ENCODE peak calls at places on chromosomes 12 and 14, in five cellular contexts. One of them, this sample, is unnamed.

GRCh38 chr12:132451172-132451835 is 38.6 kb upstream of the FBRSL1 start:
- DNase-seq in kidney: peak
- DNase-seq in cardiac muscle cell: no peak
- DNase-seq in psoas muscle: no peak
- DNase-seq in mucosa of descending colon: no peak
- DNase-seq in this sample: no peak

GRCh38 chr14:39038542-39038941 is 64.5 kb downstream of the SEC23A start:
- DNase-seq in kidney: no peak
- DNase-seq in cardiac muscle cell: no peak
- DNase-seq in psoas muscle: no peak
- DNase-seq in mucosa of descending colon: no peak
- DNase-seq in this sample: no peak

GRCh38 chr14:105169776-105170655 is 1.4 kb upstream of the JAG2 start:
- DNase-seq in kidney: no peak
- DNase-seq in cardiac muscle cell: no peak
- DNase-seq in psoas muscle: no peak
- DNase-seq in mucosa of descending colon: no peak
- DNase-seq in this sample: no peak

GRCh38 chr14:58501214-58501816 is 73.8 kb downstream of the KIAA0586 start:
- DNase-seq in kidney: no peak
- DNase-seq in cardiac muscle cell: peak
- DNase-seq in psoas muscle: no peak
- DNase-seq in mucosa of descending colon: peak
- DNase-seq in this sample: peak

GRCh38 chr14:52400846-52401245 is 86.7 kb downstream of the PTGER2 start:
- DNase-seq in kidney: no peak
- DNase-seq in cardiac muscle cell: no peak
- DNase-seq in psoas muscle: no peak
- DNase-seq in mucosa of descending colon: no peak
- DNase-seq in this sample: no peak

GRCh38 chr12:109715310-109716091 is 1.9 kb downstream of the FAM222A start:
- DNase-seq in kidney: no peak
- DNase-seq in cardiac muscle cell: no peak
- DNase-seq in psoas muscle: peak
- DNase-seq in mucosa of descending colon: peak
- DNase-seq in this sample: no peak

GRCh38 chr12:117850048-117850447 is 118.7 kb downstream of the KSR2 start:
- DNase-seq in kidney: no peak
- DNase-seq in cardiac muscle cell: peak
- DNase-seq in psoas muscle: no peak
- DNase-seq in mucosa of descending colon: peak
- DNase-seq in this sample: peak

GRCh38 chr14:53531151-53531550 is 378.0 kb upstream of the DDHD1 start:
- DNase-seq in kidney: no peak
- DNase-seq in cardiac muscle cell: no peak
- DNase-seq in psoas muscle: no peak
- DNase-seq in mucosa of descending colon: no peak
- DNase-seq in this sample: no peak

GRCh38 chr14:105314287-105315185 is at the start of gene PACS2:
- DNase-seq in kidney: peak
- DNase-seq in cardiac muscle cell: peak
- DNase-seq in psoas muscle: peak
- DNase-seq in mucosa of descending colon: peak
- DNase-seq in this sample: peak

GRCh38 chr12:107359382-107359781 is 266.0 kb upstream of the CRY1 start:
- DNase-seq in kidney: no peak
- DNase-seq in cardiac muscle cell: no peak
- DNase-seq in psoas muscle: no peak
- DNase-seq in mucosa of descending colon: no peak
- DNase-seq in this sample: no peak

DNA sequence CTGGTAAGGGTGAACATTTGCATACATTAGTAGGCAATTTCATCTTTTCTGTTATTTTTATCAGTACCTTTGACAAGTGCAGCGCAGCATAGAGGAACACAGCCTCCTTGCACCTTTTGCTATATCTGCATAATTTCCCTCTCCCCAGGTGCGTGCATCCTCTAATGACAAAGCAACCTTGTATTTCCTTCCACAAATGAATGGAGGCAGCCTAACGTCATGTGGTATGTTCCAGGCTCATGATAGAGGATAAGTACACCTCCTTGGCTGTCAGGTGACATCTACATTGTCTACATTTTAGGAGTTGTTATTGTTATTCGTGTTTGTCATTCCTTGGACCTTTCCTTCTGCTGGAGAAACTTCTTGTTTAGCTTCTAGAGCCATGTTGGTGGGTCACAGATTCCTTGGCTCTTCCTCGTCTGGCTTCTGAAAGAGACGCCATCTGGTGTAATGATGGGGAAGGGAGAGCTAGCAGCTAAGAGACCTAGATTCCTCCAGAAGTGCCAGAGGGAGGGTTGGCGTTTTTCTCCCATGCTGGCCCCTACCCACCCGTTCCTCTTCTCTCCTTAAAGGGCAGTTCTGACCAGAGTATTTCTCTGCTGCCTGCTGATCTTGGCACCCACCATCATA is 37.0 kb downstream of the EVL start:
- DNase-seq in kidney: no peak
- DNase-seq in cardiac muscle cell: no peak
- DNase-seq in psoas muscle: no peak
- DNase-seq in mucosa of descending colon: no peak
- DNase-seq in this sample: no peak
- H3K4me3 ChIP-seq in kidney: no peak
- H3K4me3 ChIP-seq in cardiac muscle cell: no peak
- H3K4me3 ChIP-seq in psoas muscle: no peak
- H3K4me3 ChIP-seq in mucosa of descending colon: no peak
- H3K4me3 ChIP-seq in this sample: no peak

DNA sequence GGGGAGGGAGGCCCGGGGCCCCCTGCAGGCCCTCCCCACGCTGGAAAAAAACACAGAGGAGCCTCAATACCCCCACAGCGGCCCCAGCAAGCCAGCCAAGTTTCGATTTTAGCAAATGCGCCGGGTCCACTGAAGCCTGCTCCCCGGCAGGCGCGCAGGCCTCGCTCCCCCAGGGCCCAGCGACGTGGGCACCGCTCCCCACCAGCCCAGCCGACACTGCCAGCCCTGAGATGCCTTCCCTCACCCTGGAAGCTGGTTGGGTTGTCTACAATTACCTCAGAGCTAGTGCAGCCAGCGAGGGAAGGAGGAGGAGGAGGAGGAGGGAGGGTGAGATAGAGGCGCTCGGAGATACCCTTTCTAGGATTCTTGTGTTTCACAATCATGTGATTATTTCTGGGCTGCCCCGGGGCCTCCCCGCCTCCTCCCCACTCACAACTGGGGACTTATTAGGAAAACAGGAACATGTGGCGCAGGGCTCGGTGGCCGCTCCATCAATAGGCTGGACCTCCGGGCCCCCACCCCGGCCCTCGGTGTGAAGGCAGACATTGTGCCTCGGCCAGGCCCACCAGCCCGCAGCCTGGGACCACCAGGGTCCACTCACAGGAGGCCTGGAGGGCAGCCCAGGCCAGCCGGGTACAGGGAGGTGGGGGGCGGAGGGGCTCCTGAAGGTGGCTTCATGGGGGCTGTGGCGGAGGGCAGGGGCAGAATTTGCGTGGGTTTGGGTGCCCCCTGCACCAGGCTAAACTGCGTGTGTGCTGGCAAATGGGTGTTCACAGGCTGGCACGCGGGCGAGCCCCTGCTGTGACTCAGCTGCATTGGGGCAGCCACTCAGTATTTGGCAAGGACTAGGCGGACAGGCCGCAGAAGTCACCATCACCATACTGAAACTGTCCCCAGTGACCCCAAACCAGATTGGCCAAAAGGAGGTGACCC is 109.9 kb downstream of the NCOR2 start:
- DNase-seq in kidney: peak
- DNase-seq in cardiac muscle cell: no peak
- DNase-seq in psoas muscle: peak
- DNase-seq in mucosa of descending colon: peak
- DNase-seq in this sample: peak
- H3K4me3 ChIP-seq in kidney: no peak
- H3K4me3 ChIP-seq in cardiac muscle cell: no peak
- H3K4me3 ChIP-seq in psoas muscle: peak
- H3K4me3 ChIP-seq in mucosa of descending colon: no peak
- H3K4me3 ChIP-seq in this sample: no peak

GRCh38 chr12:93996321-93996720 is 152.1 kb upstream of the PLXNC1 start:
- DNase-seq in kidney: no peak
- DNase-seq in cardiac muscle cell: no peak
- DNase-seq in psoas muscle: no peak
- DNase-seq in mucosa of descending colon: no peak
- DNase-seq in this sample: no peak

GRCh38 chr12:93991882-93992415 is 156.4 kb upstream of the PLXNC1 start:
- DNase-seq in kidney: no peak
- DNase-seq in cardiac muscle cell: no peak
- DNase-seq in psoas muscle: no peak
- DNase-seq in mucosa of descending colon: no peak
- DNase-seq in this sample: no peak

GRCh38 chr12:93989913-93990312 is 158.5 kb upstream of the PLXNC1 start:
- DNase-seq in kidney: no peak
- DNase-seq in cardiac muscle cell: no peak
- DNase-seq in psoas muscle: no peak
- DNase-seq in mucosa of descending colon: no peak
- DNase-seq in this sample: no peak

DNA sequence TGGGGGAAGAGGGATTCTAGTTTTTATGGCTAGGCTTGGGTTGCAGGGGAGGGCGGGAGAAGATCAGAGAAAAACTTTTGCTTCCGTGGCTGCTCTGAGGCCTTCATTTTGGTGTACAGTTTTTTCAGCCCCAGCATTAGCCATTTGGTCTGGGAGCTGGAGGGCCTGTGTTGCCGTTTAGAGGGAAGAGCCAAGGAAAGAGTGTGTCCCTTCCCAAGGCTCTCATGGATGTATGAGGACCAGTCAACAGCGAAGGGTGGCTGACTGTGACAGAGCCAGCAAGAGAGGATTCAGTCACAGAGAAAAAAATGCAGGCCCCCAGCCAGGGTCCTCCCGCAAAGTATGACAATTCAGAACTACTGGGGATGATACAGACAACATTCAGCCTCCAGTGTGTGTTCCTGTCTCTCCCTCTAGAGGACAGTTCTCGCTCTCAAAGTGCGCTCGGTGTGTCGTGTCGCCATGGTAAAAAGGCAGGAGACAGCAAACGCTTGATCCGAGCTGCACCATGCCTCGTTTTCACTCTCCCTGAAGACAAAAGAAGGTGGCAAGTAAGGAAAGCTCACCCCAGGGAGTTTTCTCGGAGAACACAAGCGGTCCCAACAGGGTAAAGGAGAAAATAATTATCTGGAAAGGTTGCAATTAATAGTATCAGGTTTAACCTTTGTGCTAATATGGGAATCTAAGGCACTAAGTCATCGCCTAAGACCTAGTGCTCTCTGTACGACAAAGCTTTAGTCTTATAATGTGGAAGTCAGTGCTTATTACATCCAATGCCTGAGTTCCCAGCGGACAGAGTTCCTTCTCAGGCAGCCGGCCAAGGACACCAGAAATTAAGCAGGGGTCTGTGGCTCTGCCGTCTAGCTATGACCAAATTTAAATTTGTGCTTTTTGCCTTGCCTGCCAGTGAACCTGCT is 157.3 kb upstream of the PLXNC1 start:
- DNase-seq in kidney: peak
- DNase-seq in cardiac muscle cell: peak
- DNase-seq in psoas muscle: peak
- DNase-seq in mucosa of descending colon: peak
- DNase-seq in this sample: peak
- H3K4me3 ChIP-seq in kidney: no peak
- H3K4me3 ChIP-seq in cardiac muscle cell: no peak
- H3K4me3 ChIP-seq in psoas muscle: peak
- H3K4me3 ChIP-seq in mucosa of descending colon: no peak
- H3K4me3 ChIP-seq in this sample: no peak

GRCh38 chr12:87444039-87444438 is 585.2 kb downstream of the C12orf50 start:
- DNase-seq in kidney: no peak
- DNase-seq in cardiac muscle cell: no peak
- DNase-seq in psoas muscle: no peak
- DNase-seq in mucosa of descending colon: no peak
- DNase-seq in this sample: no peak
- H3K4me3 ChIP-seq in kidney: no peak
- H3K4me3 ChIP-seq in cardiac muscle cell: no peak
- H3K4me3 ChIP-seq in psoas muscle: no peak
- H3K4me3 ChIP-seq in mucosa of descending colon: no peak
- H3K4me3 ChIP-seq in this sample: no peak

DNA sequence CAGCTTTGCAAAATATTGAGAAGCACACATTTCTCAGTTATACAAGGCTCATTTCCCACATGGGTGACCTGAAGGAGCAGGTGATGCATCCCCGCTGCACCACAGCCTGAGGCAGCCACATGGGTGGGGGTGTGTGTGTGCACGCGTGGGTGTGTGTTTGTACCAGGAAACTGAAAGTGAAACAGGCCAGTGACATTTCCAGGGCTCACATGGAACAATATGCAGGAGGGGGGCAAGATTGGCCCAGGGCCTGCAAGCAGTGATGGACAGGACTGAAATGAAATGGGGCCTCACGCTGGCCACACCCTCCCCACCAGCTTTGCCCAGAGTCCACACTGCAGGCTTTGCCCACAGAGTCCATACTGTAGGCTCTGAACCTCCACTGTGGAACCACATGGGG is 154.2 kb upstream of the PARP11 start:
- DNase-seq in kidney: peak
- DNase-seq in cardiac muscle cell: no peak
- DNase-seq in psoas muscle: no peak
- DNase-seq in mucosa of descending colon: peak
- DNase-seq in this sample: peak
- H3K4me3 ChIP-seq in kidney: no peak
- H3K4me3 ChIP-seq in cardiac muscle cell: no peak
- H3K4me3 ChIP-seq in psoas muscle: no peak
- H3K4me3 ChIP-seq in mucosa of descending colon: no peak
- H3K4me3 ChIP-seq in this sample: no peak

This sample was measured in hepatocyte.